ENCODE peak calls at places on chromosomes 1 and 21, in seven cellular contexts. U, G, K, L, I, S and T are unnamed samples.

GRCh38 chr1:1954015-1954414 is 34.9 kb upstream of the TMEM52 start:
- DNase-seq in U (no peak), G (no peak), K (no peak), L (no peak), I (no peak), S (no peak), T (no peak)

GRCh38 chr1:59999006-59999405 is 72.4 kb upstream of the CYP2J2 start:
- DNase-seq in U (no peak), G (no peak), K (no peak), L (no peak), I (no peak), S (no peak), T (no peak)

GRCh38 chr1:180080439-180080838 is 74.2 kb upstream of the QSOX1 start:
- DNase-seq in U (no peak), G (no peak), K (peak; percentile 49), L (peak; percentile 30), I (no peak), S (no peak), T (no peak)

GRCh38 chr21:30713786-30714185 is 4.8 kb downstream of the KRTAP21-3 start:
- DNase-seq in U (no peak), G (no peak), K (no peak), L (no peak), I (no peak), S (no peak), T (no peak)

GRCh38 chr1:25903986-25904385 is 2.2 kb downstream of the STMN1 start:
- DNase-seq in U (no peak), G (no peak), K (no peak), L (no peak), I (no peak), S (no peak), T (no peak)

GRCh38 chr1:36239941-36240637 is 15.8 kb downstream of the THRAP3 start:
- DNase-seq in U (no peak), G (no peak), K (no peak), L (no peak), I (peak; percentile 44), S (no peak), T (no peak)

GRCh38 chr1:15139654-15140350 is 13.7 kb upstream of the TMEM51 start:
- DNase-seq in U (no peak), G (no peak), K (no peak), L (peak; percentile 34), I (no peak), S (no peak), T (no peak)

GRCh38 chr1:209038316-209038715 is 545.2 kb upstream of the CAMK1G start:
- DNase-seq in U (no peak), G (no peak), K (no peak), L (no peak), I (no peak), S (no peak), T (no peak)

GRCh38 chr1:111183681-111184080 is 16.8 kb downstream of the DENND2D start:
- DNase-seq in U (no peak), G (no peak), K (no peak), L (no peak), I (no peak), S (no peak), T (no peak)

GRCh38 chr1:1680031-1680911 is 12.3 kb downstream of the SLC35E2B start:
- DNase-seq in U (no peak), G (no peak), K (no peak), L (no peak), I (no peak), S (no peak), T (no peak)

GRCh38 chr1:202821467-202821866 is 10.7 kb downstream of the PCAT6 start:
- DNase-seq in U (no peak), G (no peak), K (no peak), L (no peak), I (no peak), S (no peak), T (no peak)

GRCh38 chr1:203402609-203403337 is 51.9 kb upstream of the FMOD start:
- DNase-seq in U (peak; percentile 53), G (peak; percentile 11), K (peak; percentile 56), L (peak; percentile 73), I (peak; percentile 96), S (no peak), T (no peak)

GRCh38 chr1:202187040-202187671 is 6.4 kb upstream of the LGR6 start:
- DNase-seq in U (no peak), G (no peak), K (no peak), L (no peak), I (no peak), S (no peak), T (no peak)

GRCh38 chr1:5707566-5708178 is 284.6 kb downstream of the NPHP4 start:
- DNase-seq in U (no peak), G (no peak), K (no peak), L (peak; percentile 40), I (no peak), S (no peak), T (no peak)

GRCh38 chr1:224333309-224333926 is 3.4 kb upstream of the NVL start:
- DNase-seq in U (no peak), G (peak; percentile 37), K (peak; percentile 81), L (peak; percentile 46), I (peak; percentile 75), S (no peak), T (peak; percentile 52)

GRCh38 chr1:236089046-236089773 is 24.3 kb upstream of the NID1 start:
- DNase-seq in U (no peak), G (no peak), K (peak; percentile 41), L (peak; percentile 17), I (peak; percentile 59), S (no peak), T (no peak)

GRCh38 chr1:229129306-229130027 is 141.4 kb upstream of the RAB4A start:
- DNase-seq in U (no peak), G (no peak), K (no peak), L (no peak), I (no peak), S (no peak), T (no peak)

GRCh38 chr1:209412036-209412435 is 171.5 kb upstream of the CAMK1G start:
- DNase-seq in U (no peak), G (no peak), K (no peak), L (no peak), I (peak; percentile 45), S (no peak), T (no peak)